ENCODE peak calls at places on chromosomes 6 and 20, in seven cellular contexts. One of them, this sample, is unnamed.

GRCh38 chr20:19885981-19886665 is 128.1 kb downstream of the RIN2 start:
- DNase-seq in mesendoderm: peak
- DNase-seq in mammary epithelial cell: peak
- DNase-seq in effector memory CD4-positive, alpha-beta T cell: no peak
- DNase-seq in breast epithelium: peak
- DNase-seq in naive thymus-derived CD4-positive, alpha-beta T cell: no peak
- DNase-seq in colonic mucosa: peak
- DNase-seq in this sample: peak

GRCh38 chr20:2617099-2617714 is 35.2 kb upstream of the NOP56 start:
- DNase-seq in breast epithelium: no peak
- DNase-seq in mammary epithelial cell: no peak
- DNase-seq in naive thymus-derived CD4-positive, alpha-beta T cell: no peak
- DNase-seq in effector memory CD4-positive, alpha-beta T cell: no peak
- DNase-seq in colonic mucosa: no peak
- DNase-seq in mesendoderm: no peak
- DNase-seq in this sample: no peak

GRCh38 chr6:87917861-87918260 is 129.8 kb upstream of the SPACA1 start:
- DNase-seq in mammary epithelial cell: no peak
- DNase-seq in naive thymus-derived CD4-positive, alpha-beta T cell: no peak
- DNase-seq in breast epithelium: no peak
- DNase-seq in effector memory CD4-positive, alpha-beta T cell: no peak
- DNase-seq in mesendoderm: no peak
- DNase-seq in colonic mucosa: no peak
- DNase-seq in this sample: no peak

GRCh38 chr6:156776841-156777576 is at the start of gene ARID1B:
- DNase-seq in mammary epithelial cell: peak
- DNase-seq in mesendoderm: peak
- DNase-seq in breast epithelium: peak
- DNase-seq in colonic mucosa: peak
- DNase-seq in effector memory CD4-positive, alpha-beta T cell: peak
- DNase-seq in naive thymus-derived CD4-positive, alpha-beta T cell: peak
- DNase-seq in this sample: peak

GRCh38 chr6:157263146-157263545 is 60.2 kb downstream of the TMEM242 start:
- DNase-seq in naive thymus-derived CD4-positive, alpha-beta T cell: no peak
- DNase-seq in mesendoderm: no peak
- DNase-seq in colonic mucosa: no peak
- DNase-seq in effector memory CD4-positive, alpha-beta T cell: no peak
- DNase-seq in mammary epithelial cell: no peak
- DNase-seq in breast epithelium: no peak
- DNase-seq in this sample: no peak

GRCh38 chr6:112253842-112254816 is at the start of gene LAMA4:
- DNase-seq in mammary epithelial cell: peak
- DNase-seq in breast epithelium: peak
- DNase-seq in naive thymus-derived CD4-positive, alpha-beta T cell: no peak
- DNase-seq in mesendoderm: peak
- DNase-seq in effector memory CD4-positive, alpha-beta T cell: no peak
- DNase-seq in colonic mucosa: peak
- DNase-seq in this sample: peak

GRCh38 chr20:5786930-5787826 is 37.0 kb downstream of the SHLD1 start:
- DNase-seq in mesendoderm: no peak
- DNase-seq in effector memory CD4-positive, alpha-beta T cell: no peak
- DNase-seq in breast epithelium: no peak
- DNase-seq in naive thymus-derived CD4-positive, alpha-beta T cell: no peak
- DNase-seq in mammary epithelial cell: peak
- DNase-seq in colonic mucosa: no peak
- DNase-seq in this sample: peak

GRCh38 chr6:131923356-131923755 is 27.8 kb downstream of the CCN2 start:
- DNase-seq in breast epithelium: peak
- DNase-seq in naive thymus-derived CD4-positive, alpha-beta T cell: no peak
- DNase-seq in colonic mucosa: peak
- DNase-seq in mammary epithelial cell: peak
- DNase-seq in mesendoderm: peak
- DNase-seq in effector memory CD4-positive, alpha-beta T cell: no peak
- DNase-seq in this sample: no peak

GRCh38 chr20:1944345-1945099 is 49.3 kb downstream of the SIRPA start:
- DNase-seq in mesendoderm: no peak
- DNase-seq in naive thymus-derived CD4-positive, alpha-beta T cell: no peak
- DNase-seq in effector memory CD4-positive, alpha-beta T cell: no peak
- DNase-seq in breast epithelium: no peak
- DNase-seq in mammary epithelial cell: no peak
- DNase-seq in colonic mucosa: no peak
- DNase-seq in this sample: no peak

GRCh38 chr6:104648347-104648746 is 211.4 kb downstream of the HACE1 start:
- DNase-seq in naive thymus-derived CD4-positive, alpha-beta T cell: no peak
- DNase-seq in mesendoderm: no peak
- DNase-seq in mammary epithelial cell: no peak
- DNase-seq in breast epithelium: no peak
- DNase-seq in colonic mucosa: no peak
- DNase-seq in effector memory CD4-positive, alpha-beta T cell: no peak
- DNase-seq in this sample: no peak

GRCh38 chr6:42269553-42269952 is 51.9 kb upstream of the MRPS10 start:
- DNase-seq in mesendoderm: no peak
- DNase-seq in breast epithelium: no peak
- DNase-seq in mammary epithelial cell: no peak
- DNase-seq in naive thymus-derived CD4-positive, alpha-beta T cell: no peak
- DNase-seq in effector memory CD4-positive, alpha-beta T cell: no peak
- DNase-seq in colonic mucosa: no peak
- DNase-seq in this sample: no peak

GRCh38 chr6:41505084-41506049 is 40.8 kb upstream of the FOXP4 start:
- DNase-seq in colonic mucosa: peak
- DNase-seq in effector memory CD4-positive, alpha-beta T cell: no peak
- DNase-seq in naive thymus-derived CD4-positive, alpha-beta T cell: no peak
- DNase-seq in mesendoderm: peak
- DNase-seq in breast epithelium: peak
- DNase-seq in mammary epithelial cell: peak
- DNase-seq in this sample: peak

GRCh38 chr6:20367716-20368485 is 33.8 kb upstream of the E2F3 start:
- DNase-seq in mesendoderm: no peak
- DNase-seq in mammary epithelial cell: peak
- DNase-seq in colonic mucosa: no peak
- DNase-seq in breast epithelium: no peak
- DNase-seq in naive thymus-derived CD4-positive, alpha-beta T cell: no peak
- DNase-seq in effector memory CD4-positive, alpha-beta T cell: no peak
- DNase-seq in this sample: no peak

GRCh38 chr20:50636601-50637539 is 54.5 kb downstream of the RIPOR3 start:
- DNase-seq in naive thymus-derived CD4-positive, alpha-beta T cell: no peak
- DNase-seq in effector memory CD4-positive, alpha-beta T cell: no peak
- DNase-seq in mesendoderm: no peak
- DNase-seq in colonic mucosa: no peak
- DNase-seq in mammary epithelial cell: no peak
- DNase-seq in breast epithelium: no peak
- DNase-seq in this sample: no peak

GRCh38 chr6:141451508-141452353 is 681.0 kb upstream of the GJE1 start:
- DNase-seq in effector memory CD4-positive, alpha-beta T cell: no peak
- DNase-seq in naive thymus-derived CD4-positive, alpha-beta T cell: no peak
- DNase-seq in breast epithelium: no peak
- DNase-seq in mesendoderm: peak
- DNase-seq in colonic mucosa: no peak
- DNase-seq in mammary epithelial cell: peak
- DNase-seq in this sample: no peak

GRCh38 chr6:16739329-16739801 is 21.9 kb downstream of the ATXN1 start:
- DNase-seq in breast epithelium: no peak
- DNase-seq in mammary epithelial cell: peak
- DNase-seq in naive thymus-derived CD4-positive, alpha-beta T cell: no peak
- DNase-seq in mesendoderm: peak
- DNase-seq in colonic mucosa: no peak
- DNase-seq in effector memory CD4-positive, alpha-beta T cell: no peak
- DNase-seq in this sample: no peak

GRCh38 chr6:156557269-156557885 is 219.8 kb upstream of the ARID1B start:
- DNase-seq in mammary epithelial cell: no peak
- DNase-seq in colonic mucosa: no peak
- DNase-seq in effector memory CD4-positive, alpha-beta T cell: no peak
- DNase-seq in naive thymus-derived CD4-positive, alpha-beta T cell: no peak
- DNase-seq in breast epithelium: no peak
- DNase-seq in mesendoderm: peak
- DNase-seq in this sample: no peak

GRCh38 chr20:40980828-40981310 is 47.8 kb upstream of the TOP1 start:
- DNase-seq in mammary epithelial cell: no peak
- DNase-seq in colonic mucosa: no peak
- DNase-seq in effector memory CD4-positive, alpha-beta T cell: no peak
- DNase-seq in mesendoderm: no peak
- DNase-seq in breast epithelium: no peak
- DNase-seq in naive thymus-derived CD4-positive, alpha-beta T cell: no peak
- DNase-seq in this sample: no peak

GRCh38 chr6:158042245-158042798 is 60.7 kb downstream of the SYNJ2 start:
- DNase-seq in colonic mucosa: no peak
- DNase-seq in mesendoderm: peak
- DNase-seq in mammary epithelial cell: peak
- DNase-seq in naive thymus-derived CD4-positive, alpha-beta T cell: no peak
- DNase-seq in effector memory CD4-positive, alpha-beta T cell: no peak
- DNase-seq in breast epithelium: no peak
- DNase-seq in this sample: peak

GRCh38 chr6:15462717-15463525 is 199.9 kb downstream of the DTNBP1 start:
- DNase-seq in mesendoderm: no peak
- DNase-seq in colonic mucosa: no peak
- DNase-seq in mammary epithelial cell: no peak
- DNase-seq in effector memory CD4-positive, alpha-beta T cell: no peak
- DNase-seq in breast epithelium: no peak
- DNase-seq in naive thymus-derived CD4-positive, alpha-beta T cell: no peak
- DNase-seq in this sample: no peak

GRCh38 chr6:124823240-124824105 is 138.8 kb upstream of the RNF217 start:
- DNase-seq in mesendoderm: no peak
- DNase-seq in naive thymus-derived CD4-positive, alpha-beta T cell: no peak
- DNase-seq in breast epithelium: no peak
- DNase-seq in mammary epithelial cell: no peak
- DNase-seq in effector memory CD4-positive, alpha-beta T cell: no peak
- DNase-seq in colonic mucosa: no peak
- DNase-seq in this sample: no peak

GRCh38 chr6:169079650-169080049 is 174.0 kb downstream of the THBS2 start:
- DNase-seq in naive thymus-derived CD4-positive, alpha-beta T cell: no peak
- DNase-seq in effector memory CD4-positive, alpha-beta T cell: no peak
- DNase-seq in mammary epithelial cell: peak
- DNase-seq in breast epithelium: no peak
- DNase-seq in colonic mucosa: no peak
- DNase-seq in mesendoderm: no peak
- DNase-seq in this sample: no peak

GRCh38 chr6:1190361-1190760 is 121.5 kb upstream of the FOXQ1 start:
- DNase-seq in breast epithelium: no peak
- DNase-seq in colonic mucosa: no peak
- DNase-seq in effector memory CD4-positive, alpha-beta T cell: no peak
- DNase-seq in mammary epithelial cell: peak
- DNase-seq in mesendoderm: peak
- DNase-seq in naive thymus-derived CD4-positive, alpha-beta T cell: no peak
- DNase-seq in this sample: no peak
- H3K27ac ChIP-seq in breast epithelium: no peak
- H3K27ac ChIP-seq in colonic mucosa: no peak
- H3K27ac ChIP-seq in effector memory CD4-positive, alpha-beta T cell: no peak
- H3K27ac ChIP-seq in mammary epithelial cell: peak
- H3K27ac ChIP-seq in mesendoderm: no peak
- H3K27ac ChIP-seq in naive thymus-derived CD4-positive, alpha-beta T cell: no peak
- H3K27ac ChIP-seq in this sample: no peak

GRCh38 chr6:167441653-167442644 is 117.1 kb downstream of the TTLL2 start:
- DNase-seq in breast epithelium: no peak
- DNase-seq in mammary epithelial cell: no peak
- DNase-seq in colonic mucosa: no peak
- DNase-seq in mesendoderm: peak
- DNase-seq in naive thymus-derived CD4-positive, alpha-beta T cell: no peak
- DNase-seq in effector memory CD4-positive, alpha-beta T cell: no peak
- DNase-seq in this sample: no peak
- H3K27ac ChIP-seq in breast epithelium: no peak
- H3K27ac ChIP-seq in mammary epithelial cell: no peak
- H3K27ac ChIP-seq in colonic mucosa: no peak
- H3K27ac ChIP-seq in mesendoderm: peak
- H3K27ac ChIP-seq in naive thymus-derived CD4-positive, alpha-beta T cell: no peak
- H3K27ac ChIP-seq in effector memory CD4-positive, alpha-beta T cell: no peak
- H3K27ac ChIP-seq in this sample: no peak

GRCh38 chr6:38310061-38310460 is 329.7 kb downstream of the BTBD9 start:
- DNase-seq in mesendoderm: peak
- DNase-seq in breast epithelium: no peak
- DNase-seq in colonic mucosa: no peak
- DNase-seq in effector memory CD4-positive, alpha-beta T cell: no peak
- DNase-seq in mammary epithelial cell: peak
- DNase-seq in naive thymus-derived CD4-positive, alpha-beta T cell: no peak
- DNase-seq in this sample: no peak
- H3K27ac ChIP-seq in mesendoderm: peak
- H3K27ac ChIP-seq in breast epithelium: no peak
- H3K27ac ChIP-seq in colonic mucosa: no peak
- H3K27ac ChIP-seq in effector memory CD4-positive, alpha-beta T cell: no peak
- H3K27ac ChIP-seq in mammary epithelial cell: no peak
- H3K27ac ChIP-seq in naive thymus-derived CD4-positive, alpha-beta T cell: no peak
- H3K27ac ChIP-seq in this sample: no peak

GRCh38 chr6:33589366-33589722 is 9.3 kb upstream of the BAK1 start:
- DNase-seq in effector memory CD4-positive, alpha-beta T cell: no peak
- DNase-seq in colonic mucosa: no peak
- DNase-seq in mesendoderm: no peak
- DNase-seq in naive thymus-derived CD4-positive, alpha-beta T cell: no peak
- DNase-seq in breast epithelium: no peak
- DNase-seq in mammary epithelial cell: no peak
- DNase-seq in this sample: no peak
- H3K27ac ChIP-seq in effector memory CD4-positive, alpha-beta T cell: no peak
- H3K27ac ChIP-seq in colonic mucosa: peak
- H3K27ac ChIP-seq in mesendoderm: no peak
- H3K27ac ChIP-seq in naive thymus-derived CD4-positive, alpha-beta T cell: no peak
- H3K27ac ChIP-seq in breast epithelium: peak
- H3K27ac ChIP-seq in mammary epithelial cell: peak
- H3K27ac ChIP-seq in this sample: peak